ENCODE peak calls at places on chromosomes 11 and 22, in seven cellular contexts. I is activated T-helper 1 cell treated with anti-CD3 and anti-CD28 coated beads, Interleukin-12 subunit alpha, Interleukin-12 subunit beta, Interleukin-2, Interleukin-4 antibody, amounts not matched to agents 30 ng/mL and 10 ng/mL and 1 ng/mL, durations not matched to agents 14 hours and 24 hours and 36 hours; N is aorta; C is GM19239; K is BJ; G is renal cortical epithelial cell; T is mesenchymal stem cell. X is an unnamed sample.
A peak's percentile ranks its signal among the peaks of the same experiment; 100 is the strongest.

GRCh38 chr22:20438678-20439492 is 1.3 kb upstream of the SCARF2 start:
- DNase-seq in I (no peak), N (peak; percentile 53), C (peak; percentile 26), K (no peak), G (no peak), T (peak; percentile 24), X (no peak)

GRCh38 chr11:20415432-20415831 is 27.9 kb downstream of the PRMT3 start:
- DNase-seq in I (no peak), N (no peak), C (no peak), K (no peak), G (no peak), T (no peak), X (no peak)

GRCh38 chr11:129364143-129364654 is 11.4 kb upstream of the BARX2 start:
- DNase-seq in I (peak; percentile 75), N (peak; percentile 77), C (no peak), K (peak; percentile 18), G (peak; percentile 78), T (peak; percentile 79), X (peak; percentile 94)

GRCh38 chr11:64851831-64852337 is 7.4 kb upstream of the CDC42BPG start:
- DNase-seq in I (no peak), N (no peak), C (no peak), K (no peak), G (no peak), T (no peak), X (no peak)

GRCh38 chr11:12411806-12412727 is 34.7 kb downstream of the PARVA start:
- DNase-seq in I (no peak), N (peak; percentile 75), C (peak; percentile 31), K (peak; percentile 81), G (peak; percentile 90), T (peak; percentile 95), X (peak; percentile 14)

GRCh38 chr11:62104816-62105610 is 18.8 kb upstream of the INCENP start:
- DNase-seq in I (peak; percentile 6), N (no peak), C (no peak), K (peak; percentile 55), G (peak; percentile 87), T (peak; percentile 96), X (no peak)

GRCh38 chr11:37092487-37092886 is 494.5 kb upstream of the RAG2 start:
- DNase-seq in I (no peak), N (no peak), C (no peak), K (no peak), G (no peak), T (no peak), X (no peak)

GRCh38 chr11:130873766-130874165 is 42.5 kb downstream of the SNX19 start:
- DNase-seq in I (no peak), N (no peak), C (no peak), K (no peak), G (peak; percentile 72), T (peak; percentile 25), X (no peak)

GRCh38 chr22:20155330-20156041 is 4.6 kb upstream of the CCDC188 start:
- DNase-seq in I (peak; percentile 16), N (no peak), C (no peak), K (no peak), G (no peak), T (no peak), X (peak; percentile 49)

GRCh38 chr11:89487016-89487415 is 4.2 kb downstream of the NOX4 start:
- DNase-seq in I (no peak), N (no peak), C (no peak), K (no peak), G (peak; percentile 81), T (no peak), X (no peak)

GRCh38 chr22:40405178-40406062 is 35.0 kb downstream of the SGSM3 start:
- DNase-seq in I (no peak), N (no peak), C (no peak), K (no peak), G (no peak), T (no peak), X (no peak)

GRCh38 chr11:64000026-64000739 is 13.9 kb downstream of the OTUB1 start:
- DNase-seq in I (peak; percentile 71), N (peak; percentile 78), C (peak; percentile 92), K (no peak), G (no peak), T (peak; percentile 67), X (no peak)

GRCh38 chr11:15707971-15708370 is 593.2 kb downstream of the INSC start:
- DNase-seq in I (no peak), N (peak; percentile 53), C (no peak), K (peak; percentile 43), G (peak; percentile 82), T (peak; percentile 66), X (peak; percentile 86)

GRCh38 chr11:46294365-46295309 is 17.2 kb downstream of the CREB3L1 start:
- DNase-seq in I (no peak), N (no peak), C (no peak), K (peak; percentile 92), G (no peak), T (peak; percentile 97), X (no peak)

GRCh38 chr11:88594274-88594950 is 256.9 kb upstream of the CTSC start:
- DNase-seq in I (no peak), N (no peak), C (no peak), K (no peak), G (no peak), T (no peak), X (no peak)

GRCh38 chr11:134623711-134624110 is 211.7 kb upstream of the B3GAT1 start:
- DNase-seq in I (no peak), N (no peak), C (no peak), K (no peak), G (no peak), T (no peak), X (no peak)

GRCh38 chr11:1598816-1599215 is 722 bp upstream of the KRTAP5-2 start:
- DNase-seq in I (no peak), N (no peak), C (no peak), K (no peak), G (no peak), T (no peak), X (no peak)

GRCh38 chr11:8709002-8709672 is 26.5 kb downstream of the RPL27A start:
- DNase-seq in I (no peak), N (peak; percentile 96), C (no peak), K (peak; percentile 96), G (no peak), T (no peak), X (no peak)

GRCh38 chr11:110297082-110297725 is 790 bp upstream of the RDX start:
- DNase-seq in I (no peak), N (no peak), C (no peak), K (no peak), G (no peak), T (peak; percentile 61), X (no peak)

GRCh38 chr11:79335681-79336080 is 105.1 kb downstream of the TENM4 start:
- DNase-seq in I (no peak), N (no peak), C (no peak), K (no peak), G (no peak), T (no peak), X (no peak)

GRCh38 chr11:121800240-121800639 is 315.8 kb downstream of the BLID start:
- DNase-seq in I (no peak), N (no peak), C (no peak), K (no peak), G (no peak), T (no peak), X (no peak)

GRCh38 chr11:58616594-58616993 is 5.9 kb upstream of the CNTF start:
- DNase-seq in I (no peak), N (no peak), C (no peak), K (peak; percentile 71), G (peak; percentile 72), T (peak; percentile 93), X (no peak)

GRCh38 chr11:71086687-71087258 is 165.6 kb downstream of the SHANK2 start:
- DNase-seq in I (no peak), N (no peak), C (no peak), K (no peak), G (peak; percentile 23), T (peak; percentile 24), X (peak; percentile 90)

GRCh38 chr11:33829430-33830141 is 55.3 kb upstream of the FBXO3 start:
- DNase-seq in I (peak; percentile 28), N (peak; percentile 62), C (peak; percentile 73), K (peak; percentile 11), G (peak; percentile 72), T (peak; percentile 77), X (peak; percentile 80)

GRCh38 chr11:76602431-76602861 is 68.1 kb downstream of the LRRC32 start:
- DNase-seq in I (no peak), N (peak; percentile 50), C (no peak), K (no peak), G (no peak), T (peak; percentile 23), X (no peak)

GRCh38 chr11:63670077-63670737 is 969 bp downstream of the ATL3 start:
- DNase-seq in I (no peak), N (no peak), C (no peak), K (no peak), G (peak; percentile 42), T (peak; percentile 68), X (peak; percentile 46)

GRCh38 chr22:43530864-43531201 is 119.0 kb downstream of the MPPED1 start:
- DNase-seq in I (no peak), N (no peak), C (no peak), K (no peak), G (no peak), T (no peak), X (no peak)

X was measured in DMS79 treated with DMSO at 0.1 percent for 48 hours.